ENCODE peak calls at places on chromosome 20, in six cellular contexts. I is left lung; S is ovary; O is transverse colon; U is CD4-positive, alpha-beta T cell; H is brain microvascular endothelial cell. P is an unnamed sample.

GRCh38 chr20:1800180-1800579 is 95.0 kb upstream of the SIRPA start:
- DNase-seq in I (no peak), S (no peak), O (no peak), U (no peak), H (no peak), P (no peak)

GRCh38 chr20:872855-873520 is 39.5 kb downstream of the FAM110A start:
- DNase-seq in I (no peak), S (no peak), O (no peak), U (no peak), H (no peak), P (no peak)

GRCh38 chr20:38373231-38373867 is 27.1 kb downstream of the LBP start:
- DNase-seq in I (no peak), S (no peak), O (no peak), U (no peak), H (no peak), P (no peak)

GRCh38 chr20:38159539-38159938 is 5.5 kb downstream of the TGM2 start:
- DNase-seq in I (no peak), S (no peak), O (no peak), U (no peak), H (no peak), P (no peak)

GRCh38 chr20:34921436-34921835 is 34.2 kb downstream of the GSS start:
- DNase-seq in I (no peak), S (no peak), O (no peak), U (no peak), H (no peak), P (no peak)

GRCh38 chr20:18094191-18094590 is 36.5 kb upstream of the OVOL2 start:
- DNase-seq in I (no peak), S (no peak), O (no peak), U (no peak), H (no peak), P (no peak)

GRCh38 chr20:57335392-57335791 is 5.8 kb downstream of the SPO11 start:
- DNase-seq in I (no peak), S (no peak), O (no peak), U (no peak), H (no peak), P (no peak)

GRCh38 chr20:8232332-8232731 is 100.3 kb downstream of the PLCB1 start:
- DNase-seq in I (no peak), S (no peak), O (no peak), U (no peak), H (no peak), P (no peak)

GRCh38 chr20:24359306-24359705 is 110.1 kb upstream of the SYNDIG1 start:
- DNase-seq in I (no peak), S (no peak), O (no peak), U (no peak), H (no peak), P (no peak)

GRCh38 chr20:14093652-14094051 is 98.3 kb downstream of the MACROD2 start:
- DNase-seq in I (no peak), S (no peak), O (no peak), U (no peak), H (no peak), P (no peak)

GRCh38 chr20:58072695-58073671 is 155.5 kb downstream of the ANKRD60 start:
- DNase-seq in I (no peak), S (no peak), O (no peak), U (no peak), H (no peak), P (no peak)

GRCh38 chr20:59672576-59672975 is 68.2 kb downstream of the PHACTR3 start:
- DNase-seq in I (no peak), S (no peak), O (no peak), U (no peak), H (no peak), P (no peak)

GRCh38 chr20:4476903-4477302 is 244.8 kb upstream of the PRND start:
- DNase-seq in I (no peak), S (no peak), O (no peak), U (no peak), H (no peak), P (no peak)

GRCh38 chr20:40294747-40295146 is 394.3 kb downstream of the MAFB start:
- DNase-seq in I (no peak), S (no peak), O (no peak), U (no peak), H (no peak), P (no peak)

GRCh38 chr20:57087102-57087501 is 179.3 kb downstream of the BMP7 start:
- DNase-seq in I (no peak), S (no peak), O (no peak), U (no peak), H (no peak), P (no peak)

GRCh38 chr20:37247547-37247946 is 14.1 kb downstream of the GHRH start:
- DNase-seq in I (no peak), S (no peak), O (no peak), U (no peak), H (no peak), P (no peak)

GRCh38 chr20:4720121-4720976 is 1.4 kb upstream of the PRND start:
- DNase-seq in I (peak; percentile 77), S (peak; percentile 78), O (peak; percentile 83), U (peak; percentile 60), H (peak; percentile 40), P (peak; percentile 83)

GRCh38 chr20:41249371-41249770 is 68.2 kb downstream of the ZHX3 start:
- DNase-seq in I (peak; percentile 53), S (peak; percentile 78), O (peak; percentile 45), U (no peak), H (peak; percentile 92), P (peak; percentile 57)

GRCh38 chr20:41701596-41702350 is 83.6 kb upstream of the CHD6 start:
- DNase-seq in I (no peak), S (no peak), O (no peak), U (no peak), H (no peak), P (no peak)

GRCh38 chr20:43766395-43766794 is 39.6 kb upstream of the GTSF1L start:
- DNase-seq in I (no peak), S (no peak), O (peak; percentile 30), U (no peak), H (no peak), P (peak; percentile 78)

GRCh38 chr20:25288291-25289181 is 40.7 kb downstream of the PYGB start:
- DNase-seq in I (peak; percentile 24), S (no peak), O (peak; percentile 55), U (no peak), H (no peak), P (no peak)

GRCh38 chr20:49132995-49133451 is 55.1 kb downstream of the STAU1 start:
- DNase-seq in I (no peak), S (peak; percentile 37), O (no peak), U (no peak), H (peak; percentile 45), P (no peak)

GRCh38 chr20:20366551-20366895 is 1.4 kb upstream of the INSM1 start:
- DNase-seq in I (no peak), S (no peak), O (no peak), U (no peak), H (no peak), P (no peak)
- H3K27me3 ChIP-seq in I (peaks cover 100% of the 10 kb centered on the region), S (peaks cover 5% of the 10 kb centered on the region), O (peaks cover 98% of the 10 kb centered on the region), U (peaks cover 66% of the 10 kb centered on the region), H (peaks cover 83% of the 10 kb centered on the region), P (peaks cover 77% of the 10 kb centered on the region)

GRCh38 chr20:23086931-23087411 is 847 bp upstream of the CD93 start:
- DNase-seq in I (peak; percentile 57), S (no peak), O (peak; percentile 22), U (no peak), H (no peak), P (peak; percentile 64)
- H3K27ac ChIP-seq in I (peak overlapping the region; percentile 74), S (peak overlapping the region; percentile 45), O (peak overlapping the region; percentile 72), U (no peak overlapping the region), H (peak overlapping the region; percentile 46), P (peak overlapping the region; percentile 97)

GRCh38 chr20:62501801-62502495 is 26.2 kb upstream of the GATA5 start:
- DNase-seq in I (no peak), S (no peak), O (no peak), U (peak; percentile 39), H (peak; percentile 53), P (no peak)
- H3K27me3 ChIP-seq in I (peaks cover 10% of the 10 kb centered on the region), S (no peaks in the 10 kb centered on the region), O (peaks cover 3% of the 10 kb centered on the region), U (peaks cover 3% of the 10 kb centered on the region), H (no peaks in the 10 kb centered on the region), P (peaks cover under 1% of the 10 kb centered on the region)

GRCh38 chr20:5987383-5987782 is 36.9 kb downstream of the MCM8 start:
- DNase-seq in I (no peak), S (no peak), O (no peak), U (no peak), H (no peak), P (no peak)

GRCh38 chr20:5990946-5991345 is 40.5 kb downstream of the MCM8 start:
- DNase-seq in I (no peak), S (no peak), O (no peak), U (no peak), H (no peak), P (no peak)

GRCh38 chr20:5991623-5992441 is 41.4 kb downstream of the MCM8 start:
- DNase-seq in I (no peak), S (no peak), O (no peak), U (no peak), H (peak; percentile 50), P (no peak)

GRCh38 chr20:5989539-5989938 is 39.1 kb downstream of the MCM8 start:
- DNase-seq in I (no peak), S (no peak), O (no peak), U (no peak), H (no peak), P (no peak)
- H3K27ac ChIP-seq in I (no peak overlapping the region), S (no peak overlapping the region), O (no peak overlapping the region), U (no peak overlapping the region), H (no peak overlapping the region), P (no peak overlapping the region)

DNA sequence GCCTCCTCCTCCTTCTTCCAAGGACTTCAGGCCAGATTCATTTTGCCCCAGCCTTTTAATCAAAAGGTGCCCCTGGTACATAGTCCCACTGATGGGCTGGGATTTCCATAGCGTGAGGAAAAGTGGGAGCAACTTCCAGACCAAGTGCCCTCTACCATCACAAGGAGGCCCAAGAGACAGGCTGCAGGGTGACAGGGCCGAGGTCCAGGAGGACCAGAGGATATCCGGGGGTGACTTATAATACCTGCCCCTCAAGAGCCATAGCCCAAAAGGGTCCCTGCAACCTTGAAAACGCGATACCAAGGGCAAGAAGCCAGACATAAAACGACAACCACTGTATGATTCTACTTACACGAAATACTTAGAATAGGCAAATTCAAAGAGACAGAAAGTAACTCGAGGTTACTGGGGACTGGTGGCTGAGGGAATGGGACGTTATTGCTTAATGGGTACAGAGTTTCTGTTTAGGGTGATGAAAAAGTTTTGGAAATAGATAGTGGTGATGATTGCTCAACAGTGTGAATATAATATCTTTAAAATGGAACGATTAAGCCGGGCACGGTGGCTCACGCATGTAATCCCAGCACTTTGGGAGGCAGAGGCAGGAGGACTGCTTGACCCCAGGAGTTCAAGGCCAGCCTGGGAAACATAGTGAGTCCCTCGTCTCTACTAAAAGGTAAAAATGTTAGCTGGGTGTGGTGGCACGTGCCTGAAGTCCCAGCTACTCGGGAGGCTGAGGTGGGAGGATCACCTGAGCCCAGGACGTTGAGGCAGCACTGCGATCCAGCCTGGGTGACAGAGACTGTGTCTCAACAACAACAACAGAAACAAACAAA is 71.9 kb downstream of the NOL4L start:
- DNase-seq in I (peak; percentile 11), S (no peak), O (no peak), U (no peak), H (no peak), P (no peak)
- H3K27me3 ChIP-seq in I (no peaks in the 10 kb centered on the region), S (no peaks in the 10 kb centered on the region), O (no peaks in the 10 kb centered on the region), U (no peaks in the 10 kb centered on the region), H (no peaks in the 10 kb centered on the region), P (no peaks in the 10 kb centered on the region)

GRCh38 chr20:19802492-19803158 is 44.6 kb downstream of the RIN2 start:
- DNase-seq in I (no peak), S (no peak), O (no peak), U (no peak), H (no peak), P (no peak)
- H3K27ac ChIP-seq in I (no peak overlapping the region), S (no peak overlapping the region), O (no peak overlapping the region), U (no peak overlapping the region), H (no peak overlapping the region), P (no peak overlapping the region)

P was measured in heart right ventricle.